ENCODE peak calls at places on chromosome 1, in eight cellular contexts. One of them, this sample, is unnamed.

GRCh38 chr1:32001863-32002262 is 11.8 kb upstream of the KHDRBS1 start:
- DNase-seq in SK-N-SH: no peak
- DNase-seq in left ventricle myocardium inferior: no peak
- DNase-seq in tibial nerve: no peak
- DNase-seq in neural crest cell: no peak
- DNase-seq in left lung: no peak
- DNase-seq in lower lobe of right lung: no peak
- DNase-seq in upper lobe of right lung: no peak
- DNase-seq in this sample: no peak

GRCh38 chr1:214021321-214021720 is 33.5 kb downstream of the PROX1 start:
- DNase-seq in SK-N-SH: no peak
- DNase-seq in left ventricle myocardium inferior: no peak
- DNase-seq in tibial nerve: no peak
- DNase-seq in neural crest cell: no peak
- DNase-seq in left lung: no peak
- DNase-seq in lower lobe of right lung: no peak
- DNase-seq in upper lobe of right lung: no peak
- DNase-seq in this sample: no peak

GRCh38 chr1:111520040-111520439 is 16.6 kb upstream of the ADORA3 start:
- DNase-seq in SK-N-SH: no peak
- DNase-seq in left ventricle myocardium inferior: no peak
- DNase-seq in tibial nerve: no peak
- DNase-seq in neural crest cell: no peak
- DNase-seq in left lung: no peak
- DNase-seq in lower lobe of right lung: no peak
- DNase-seq in upper lobe of right lung: no peak
- DNase-seq in this sample: no peak

GRCh38 chr1:160187407-160187806 is 3.0 kb upstream of the CASQ1 start:
- DNase-seq in SK-N-SH: no peak
- DNase-seq in left ventricle myocardium inferior: no peak
- DNase-seq in tibial nerve: no peak
- DNase-seq in neural crest cell: no peak
- DNase-seq in left lung: no peak
- DNase-seq in lower lobe of right lung: no peak
- DNase-seq in upper lobe of right lung: no peak
- DNase-seq in this sample: no peak

GRCh38 chr1:221712776-221713431 is 29.0 kb downstream of the DUSP10 start:
- DNase-seq in SK-N-SH: no peak
- DNase-seq in left ventricle myocardium inferior: no peak
- DNase-seq in tibial nerve: no peak
- DNase-seq in neural crest cell: no peak
- DNase-seq in left lung: no peak
- DNase-seq in lower lobe of right lung: peak; percentile 47
- DNase-seq in upper lobe of right lung: no peak
- DNase-seq in this sample: no peak

GRCh38 chr1:22711071-22711470 is 432 bp downstream of the EPHB2 start:
- DNase-seq in SK-N-SH: peak; percentile 78
- DNase-seq in left ventricle myocardium inferior: no peak
- DNase-seq in tibial nerve: no peak
- DNase-seq in neural crest cell: no peak
- DNase-seq in left lung: no peak
- DNase-seq in lower lobe of right lung: no peak
- DNase-seq in upper lobe of right lung: no peak
- DNase-seq in this sample: no peak

GRCh38 chr1:117826551-117827078 is 102.8 kb downstream of the GDAP2 start:
- DNase-seq in SK-N-SH: peak; percentile 9
- DNase-seq in left ventricle myocardium inferior: peak; percentile 63
- DNase-seq in tibial nerve: no peak
- DNase-seq in neural crest cell: no peak
- DNase-seq in left lung: no peak
- DNase-seq in lower lobe of right lung: no peak
- DNase-seq in upper lobe of right lung: no peak
- DNase-seq in this sample: no peak

GRCh38 chr1:214018605-214019268 is 31.0 kb downstream of the PROX1 start:
- DNase-seq in SK-N-SH: no peak
- DNase-seq in left ventricle myocardium inferior: no peak
- DNase-seq in tibial nerve: no peak
- DNase-seq in neural crest cell: no peak
- DNase-seq in left lung: no peak
- DNase-seq in lower lobe of right lung: no peak
- DNase-seq in upper lobe of right lung: no peak
- DNase-seq in this sample: no peak

DNA sequence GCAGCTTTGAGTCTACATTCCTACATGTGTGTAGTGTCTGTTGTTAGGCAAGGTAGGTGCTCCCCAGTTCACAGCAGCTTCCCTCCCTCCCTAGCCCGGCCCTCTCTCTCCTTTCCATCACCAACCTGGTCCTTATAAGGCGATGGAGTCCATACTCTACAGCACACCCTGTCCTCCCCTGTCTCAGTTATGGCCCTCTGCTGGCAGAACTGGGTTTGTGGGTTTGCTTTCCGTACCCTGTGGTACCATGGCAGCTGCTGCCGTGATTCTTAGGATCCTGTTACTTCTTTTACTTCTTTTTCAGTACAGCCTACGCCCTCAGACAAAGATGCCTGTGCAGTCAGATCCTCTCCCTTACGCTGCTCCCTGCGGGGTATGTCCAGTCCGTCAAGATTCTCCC is 31.7 kb downstream of the AK5 start:
- DNase-seq in SK-N-SH: peak; percentile 12
- DNase-seq in left ventricle myocardium inferior: no peak
- DNase-seq in tibial nerve: no peak
- DNase-seq in neural crest cell: no peak
- DNase-seq in left lung: no peak
- DNase-seq in lower lobe of right lung: no peak
- DNase-seq in upper lobe of right lung: no peak
- DNase-seq in this sample: peak; percentile 6
- TF ChIP-seq CTCF in SK-N-SH: peak; percentile 41
- TF ChIP-seq CTCF in left ventricle myocardium inferior: peak; percentile 32
- TF ChIP-seq CTCF in tibial nerve: peak; percentile 9
- TF ChIP-seq CTCF in neural crest cell: peak; percentile 48
- TF ChIP-seq CTCF in left lung: no peak
- TF ChIP-seq CTCF in lower lobe of right lung: peak; percentile 13
- TF ChIP-seq CTCF in upper lobe of right lung: no peak
- TF ChIP-seq CTCF in this sample: no peak

GRCh38 chr1:230074270-230074669 is 7.2 kb downstream of the GALNT2 start:
- DNase-seq in SK-N-SH: no peak
- DNase-seq in left ventricle myocardium inferior: no peak
- DNase-seq in tibial nerve: no peak
- DNase-seq in neural crest cell: no peak
- DNase-seq in left lung: no peak
- DNase-seq in lower lobe of right lung: no peak
- DNase-seq in upper lobe of right lung: no peak
- DNase-seq in this sample: no peak
- TF ChIP-seq CTCF in SK-N-SH: no peak
- TF ChIP-seq CTCF in left ventricle myocardium inferior: no peak
- TF ChIP-seq CTCF in tibial nerve: no peak
- TF ChIP-seq CTCF in neural crest cell: no peak
- TF ChIP-seq CTCF in left lung: no peak
- TF ChIP-seq CTCF in lower lobe of right lung: no peak
- TF ChIP-seq CTCF in upper lobe of right lung: no peak
- TF ChIP-seq CTCF in this sample: no peak

DNA sequence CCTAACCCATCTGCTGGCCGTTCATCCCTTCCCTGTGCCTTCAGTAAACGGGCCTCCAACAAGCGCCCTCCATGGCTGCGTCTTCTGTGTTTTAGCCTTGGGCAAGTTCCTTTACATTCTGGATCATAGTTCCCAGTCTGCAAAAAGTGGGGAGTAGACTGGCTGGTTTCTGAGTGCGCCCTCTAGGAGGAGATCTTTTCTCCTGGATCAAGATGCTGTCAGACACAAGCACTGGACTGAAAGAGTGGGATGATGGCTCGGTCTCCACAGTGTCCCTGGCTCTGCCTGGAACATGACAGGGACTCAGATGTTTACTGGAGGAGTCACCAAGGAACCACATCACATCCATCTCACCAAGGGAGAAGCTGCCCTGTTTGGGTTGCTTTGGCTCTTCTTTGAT is 88.8 kb downstream of the PRDM2 start:
- DNase-seq in SK-N-SH: no peak
- DNase-seq in left ventricle myocardium inferior: no peak
- DNase-seq in tibial nerve: no peak
- DNase-seq in neural crest cell: no peak
- DNase-seq in left lung: no peak
- DNase-seq in lower lobe of right lung: no peak
- DNase-seq in upper lobe of right lung: no peak
- DNase-seq in this sample: no peak
- TF ChIP-seq CTCF in SK-N-SH: no peak
- TF ChIP-seq CTCF in left ventricle myocardium inferior: no peak
- TF ChIP-seq CTCF in tibial nerve: no peak
- TF ChIP-seq CTCF in neural crest cell: no peak
- TF ChIP-seq CTCF in left lung: no peak
- TF ChIP-seq CTCF in lower lobe of right lung: no peak
- TF ChIP-seq CTCF in upper lobe of right lung: no peak
- TF ChIP-seq CTCF in this sample: no peak

DNA sequence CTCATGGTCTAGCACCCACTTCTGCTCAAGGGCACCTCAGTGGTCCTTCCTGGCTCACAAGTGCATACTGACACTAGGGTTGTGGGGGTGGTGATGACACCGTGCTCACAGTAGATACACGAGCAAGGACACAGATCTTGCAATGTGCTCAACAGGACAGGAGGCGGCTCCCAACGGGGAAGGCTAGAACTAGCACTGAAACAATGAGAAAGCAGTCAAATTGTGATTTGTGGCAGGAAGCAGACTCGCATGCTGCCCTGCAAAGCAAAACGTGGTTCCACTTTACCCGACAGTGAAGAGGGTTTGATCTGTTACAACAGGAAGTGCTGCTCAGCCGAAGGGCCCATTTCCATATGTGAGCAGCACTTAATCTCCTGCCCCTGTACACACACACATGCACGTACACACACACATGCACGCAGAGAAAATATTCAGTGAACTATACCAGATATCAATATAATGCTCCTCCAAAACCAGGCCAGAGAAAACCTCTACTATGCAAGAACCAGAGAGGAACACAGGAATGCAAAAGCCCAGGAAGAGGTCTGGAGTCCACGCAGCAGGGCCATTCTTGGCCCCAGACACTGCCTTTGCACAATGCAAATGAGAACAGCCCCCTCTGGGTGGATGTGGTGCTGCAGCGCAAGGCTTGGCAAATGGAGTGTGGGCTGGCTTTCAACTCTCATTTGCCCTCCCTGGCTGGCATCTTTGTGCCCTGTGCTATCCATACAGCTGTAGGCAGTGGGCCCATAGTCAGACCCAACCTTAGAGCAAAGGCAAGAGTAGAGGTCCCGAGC is 47.1 kb downstream of the KANK4 start:
- DNase-seq in SK-N-SH: peak; percentile 67
- DNase-seq in left ventricle myocardium inferior: no peak
- DNase-seq in tibial nerve: no peak
- DNase-seq in neural crest cell: no peak
- DNase-seq in left lung: no peak
- DNase-seq in lower lobe of right lung: no peak
- DNase-seq in upper lobe of right lung: no peak
- DNase-seq in this sample: no peak
- TF ChIP-seq CTCF in SK-N-SH: no peak
- TF ChIP-seq CTCF in left ventricle myocardium inferior: no peak
- TF ChIP-seq CTCF in tibial nerve: no peak
- TF ChIP-seq CTCF in neural crest cell: peak; percentile 37
- TF ChIP-seq CTCF in left lung: no peak
- TF ChIP-seq CTCF in lower lobe of right lung: no peak
- TF ChIP-seq CTCF in upper lobe of right lung: no peak
- TF ChIP-seq CTCF in this sample: peak; percentile 9

GRCh38 chr1:39266269-39266668 is 61.8 kb downstream of the MACF1 start:
- DNase-seq in SK-N-SH: no peak
- DNase-seq in left ventricle myocardium inferior: no peak
- DNase-seq in tibial nerve: no peak
- DNase-seq in neural crest cell: no peak
- DNase-seq in left lung: no peak
- DNase-seq in lower lobe of right lung: no peak
- DNase-seq in upper lobe of right lung: no peak
- DNase-seq in this sample: no peak
- TF ChIP-seq CTCF in SK-N-SH: peak; percentile 36
- TF ChIP-seq CTCF in left ventricle myocardium inferior: no peak
- TF ChIP-seq CTCF in tibial nerve: no peak
- TF ChIP-seq CTCF in neural crest cell: no peak
- TF ChIP-seq CTCF in left lung: no peak
- TF ChIP-seq CTCF in lower lobe of right lung: no peak
- TF ChIP-seq CTCF in upper lobe of right lung: no peak
- TF ChIP-seq CTCF in this sample: no peak

GRCh38 chr1:29416267-29416666 is 179.9 kb downstream of the PTPRU start:
- DNase-seq in SK-N-SH: no peak
- DNase-seq in left ventricle myocardium inferior: no peak
- DNase-seq in tibial nerve: no peak
- DNase-seq in neural crest cell: no peak
- DNase-seq in left lung: no peak
- DNase-seq in lower lobe of right lung: no peak
- DNase-seq in upper lobe of right lung: no peak
- DNase-seq in this sample: no peak
- TF ChIP-seq CTCF in SK-N-SH: no peak
- TF ChIP-seq CTCF in left ventricle myocardium inferior: peak; percentile 21
- TF ChIP-seq CTCF in tibial nerve: no peak
- TF ChIP-seq CTCF in neural crest cell: peak; percentile 27
- TF ChIP-seq CTCF in left lung: no peak
- TF ChIP-seq CTCF in lower lobe of right lung: no peak
- TF ChIP-seq CTCF in upper lobe of right lung: peak; percentile 18
- TF ChIP-seq CTCF in this sample: no peak

DNA sequence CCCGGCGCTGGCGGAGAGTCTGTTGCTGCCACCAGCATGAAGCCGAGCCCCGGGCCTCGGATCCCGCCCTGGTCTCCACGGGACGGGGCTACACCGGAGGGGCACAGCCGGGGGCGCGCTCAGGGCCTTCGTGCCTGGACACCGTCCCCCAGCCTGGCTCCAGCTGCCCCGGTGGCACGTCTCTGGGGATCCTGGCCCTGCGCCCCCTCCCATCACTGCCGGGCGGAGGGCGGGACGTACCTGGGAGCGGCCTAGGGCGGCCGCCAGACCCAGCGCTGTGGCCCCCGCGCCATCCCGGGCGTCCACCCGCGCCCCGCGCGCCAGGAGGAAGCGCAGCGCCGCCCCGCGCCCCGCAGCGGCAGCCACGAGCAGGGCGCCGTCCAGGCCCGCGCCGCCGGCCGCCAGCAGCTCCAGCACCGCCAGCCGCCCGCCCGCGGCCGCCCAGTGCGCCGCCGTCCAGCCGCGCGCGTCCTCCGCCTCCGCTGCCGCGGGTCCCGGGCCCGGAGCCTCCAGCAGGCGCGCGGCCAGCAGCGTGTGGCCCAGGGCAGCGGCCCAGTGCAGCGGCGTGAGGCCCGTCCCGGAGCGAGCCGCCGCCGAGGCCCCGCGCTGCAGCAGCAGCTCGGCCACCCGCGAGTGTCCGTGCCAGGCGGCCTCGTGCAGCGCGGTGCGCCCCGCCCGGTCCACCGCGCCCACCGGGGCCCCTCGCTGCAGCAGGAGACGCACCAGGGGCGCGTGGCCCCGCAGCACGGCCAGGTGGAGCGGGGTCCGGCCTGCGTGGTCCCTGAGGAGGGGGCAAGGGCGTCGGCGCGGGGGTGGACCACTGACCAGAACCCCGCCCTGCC is 1.0 kb downstream of the ANKRD65 start:
- DNase-seq in SK-N-SH: peak; percentile 84
- DNase-seq in left ventricle myocardium inferior: no peak
- DNase-seq in tibial nerve: no peak
- DNase-seq in neural crest cell: no peak
- DNase-seq in left lung: peak; percentile 82
- DNase-seq in lower lobe of right lung: peak; percentile 48
- DNase-seq in upper lobe of right lung: peak; percentile 73
- DNase-seq in this sample: peak; percentile 37
- TF ChIP-seq CTCF in SK-N-SH: no peak
- TF ChIP-seq CTCF in left ventricle myocardium inferior: peak; percentile 27
- TF ChIP-seq CTCF in tibial nerve: peak; percentile 30
- TF ChIP-seq CTCF in neural crest cell: no peak
- TF ChIP-seq CTCF in left lung: no peak
- TF ChIP-seq CTCF in lower lobe of right lung: no peak
- TF ChIP-seq CTCF in upper lobe of right lung: no peak
- TF ChIP-seq CTCF in this sample: no peak

GRCh38 chr1:222928212-222928611 is 113.4 kb downstream of the DISP1 start:
- DNase-seq in SK-N-SH: peak; percentile 44
- DNase-seq in left ventricle myocardium inferior: peak; percentile 69
- DNase-seq in tibial nerve: peak; percentile 39
- DNase-seq in neural crest cell: peak; percentile 44
- DNase-seq in left lung: no peak
- DNase-seq in lower lobe of right lung: peak; percentile 52
- DNase-seq in upper lobe of right lung: peak; percentile 69
- DNase-seq in this sample: peak; percentile 55
- TF ChIP-seq CTCF in SK-N-SH: no peak
- TF ChIP-seq CTCF in left ventricle myocardium inferior: peak; percentile 19
- TF ChIP-seq CTCF in tibial nerve: no peak
- TF ChIP-seq CTCF in neural crest cell: no peak
- TF ChIP-seq CTCF in left lung: no peak
- TF ChIP-seq CTCF in lower lobe of right lung: no peak
- TF ChIP-seq CTCF in upper lobe of right lung: no peak
- TF ChIP-seq CTCF in this sample: no peak

This sample was measured in nephron progenitor cell.